ENCODE peak calls at places on chromosomes 5 and 9, in ten cellular contexts. H, N, P, S, E, W, C, B, K and O are unnamed samples.

GRCh38 chr9:17810728-17811634 is 232.1 kb downstream of the SH3GL2 start:
- DNase-seq in E (peak; percentile 51), N (peak; percentile 8), P (peak; percentile 48), W (no peak), H (peak; percentile 23), S (peak; percentile 47), C (peak; percentile 19), B (no peak), K (peak; percentile 41), O (peak; percentile 65)

GRCh38 chr5:109739741-109740140 is 50.0 kb downstream of the MAN2A1 start:
- DNase-seq in C (no peak), H (no peak), S (peak; percentile 52), K (peak; percentile 21), B (no peak), P (peak; percentile 54), E (no peak), N (no peak), W (no peak), O (no peak)

GRCh38 chr5:168342151-168342825 is 50.8 kb downstream of the WWC1 start:
- DNase-seq in N (no peak), K (no peak), H (no peak), P (no peak), E (no peak), W (no peak), B (no peak), C (no peak), S (no peak), O (no peak)

GRCh38 chr9:89941875-89942274 is 337.1 kb downstream of the GADD45G start:
- DNase-seq in E (no peak), C (peak; percentile 25), N (peak; percentile 2), W (no peak), H (peak; percentile 77), S (peak; percentile 92), K (peak; percentile 7), P (peak; percentile 97), B (no peak), O (no peak)

GRCh38 chr5:54171645-54172384 is 138.6 kb downstream of the ARL15 start:
- DNase-seq in P (peak; percentile 32), C (no peak), N (no peak), E (no peak), H (no peak), W (no peak), B (no peak), K (no peak), S (peak; percentile 63), O (peak; percentile 78)

GRCh38 chr5:179183481-179183880 is 123.3 kb downstream of the ZNF354C start:
- DNase-seq in E (no peak), N (no peak), C (no peak), K (no peak), B (no peak), S (no peak), P (no peak), H (no peak), W (no peak), O (no peak)

GRCh38 chr5:149125386-149125891 is 15.9 kb upstream of the ABLIM3 start:
- DNase-seq in E (no peak), C (no peak), H (no peak), S (no peak), B (no peak), W (no peak), K (no peak), P (no peak), N (no peak), O (peak; percentile 52)

GRCh38 chr5:180820788-180821321 is 18.2 kb upstream of the MGAT1 start:
- DNase-seq in S (no peak), K (peak; percentile 38), C (no peak), P (no peak), H (no peak), N (no peak), E (peak; percentile 18), B (peak; percentile 91), W (no peak), O (no peak)

GRCh38 chr5:10695055-10695649 is 65.9 kb downstream of the DAP start:
- DNase-seq in P (peak; percentile 84), W (no peak), S (peak; percentile 69), E (peak; percentile 77), N (peak; percentile 52), H (no peak), K (peak; percentile 70), B (peak; percentile 40), C (peak; percentile 69), O (peak; percentile 86)

GRCh38 chr5:101278011-101278687 is 375.1 kb upstream of the ST8SIA4 start:
- DNase-seq in P (peak; percentile 43), N (peak; percentile 20), K (peak; percentile 17), E (no peak), S (peak; percentile 2), H (no peak), W (no peak), B (no peak), C (no peak), O (no peak)

GRCh38 chr9:120894404-120895226 is 17.6 kb upstream of the PHF19 start:
- DNase-seq in N (no peak), E (no peak), S (no peak), B (no peak), H (no peak), C (no peak), P (no peak), K (no peak), W (no peak), O (peak; percentile 50)

GRCh38 chr5:143168171-143168681 is 235.3 kb downstream of the NR3C1 start:
- DNase-seq in S (no peak), H (peak; percentile 82), N (no peak), K (no peak), P (no peak), E (no peak), B (no peak), C (no peak), W (no peak), O (no peak)

GRCh38 chr9:114706709-114707108 is 24.7 kb upstream of the TEX48 start:
- DNase-seq in K (no peak), N (no peak), C (no peak), P (no peak), E (no peak), B (no peak), H (no peak), W (no peak), S (no peak), O (no peak)

GRCh38 chr9:134944351-134944802 is 26.7 kb upstream of the FCN1 start:
- DNase-seq in S (no peak), B (no peak), C (no peak), N (no peak), E (no peak), K (no peak), H (no peak), P (no peak), W (no peak), O (no peak)

GRCh38 chr9:35609001-35609819 is 4.1 kb downstream of the TESK1 start:
- DNase-seq in B (no peak), S (peak; percentile 93), K (no peak), C (no peak), H (no peak), E (peak; percentile 45), N (no peak), W (no peak), P (no peak), O (no peak)

GRCh38 chr9:38251461-38251860 is 141.0 kb upstream of the ALDH1B1 start:
- DNase-seq in B (no peak), S (no peak), C (no peak), K (no peak), H (no peak), N (no peak), E (no peak), P (no peak), W (no peak), O (no peak)

GRCh38 chr9:136618578-136619547 is 43.9 kb upstream of the EGFL7 start:
- DNase-seq in C (no peak), H (no peak), S (no peak), E (peak; percentile 65), P (no peak), K (no peak), B (no peak), N (no peak), W (no peak), O (no peak)

GRCh38 chr9:126773004-126773607 is 31.7 kb upstream of the ZBTB43 start:
- DNase-seq in P (no peak), K (peak; percentile 28), B (no peak), W (no peak), H (no peak), N (no peak), S (no peak), E (no peak), C (peak; percentile 65), O (no peak)

GRCh38 chr5:68320094-68320986 is 104.8 kb downstream of the PIK3R1 start:
- DNase-seq in P (no peak), C (no peak), B (no peak), W (no peak), K (peak; percentile 69), E (no peak), N (no peak), S (no peak), H (no peak), O (peak; percentile 51)

GRCh38 chr9:110995511-110996340 is 42.5 kb downstream of the LPAR1 start:
- DNase-seq in N (no peak), W (no peak), B (no peak), H (no peak), C (no peak), S (peak; percentile 94), P (no peak), K (peak; percentile 9), E (no peak), O (no peak)